ENCODE peak calls at places on chromosome 4, in six cellular contexts. One of them, this sample, is unnamed. For H3K9me3, the result is how much of the 10 kb centered on the place peaks cover.

GRCh38 chr4:83629945-83630684 is 94.2 kb downstream of the GPAT3 start:
- DNase-seq in PC-3: peak
- DNase-seq in colonic mucosa: peak
- DNase-seq in fibroblast of lung: peak
- DNase-seq in CD4-positive, alpha-beta T cell: no peak
- DNase-seq in astrocyte: peak
- DNase-seq in this sample: no peak

GRCh38 chr4:103415801-103416200 is 217.7 kb upstream of the CENPE start:
- DNase-seq in astrocyte: no peak
- DNase-seq in CD4-positive, alpha-beta T cell: no peak
- DNase-seq in PC-3: peak
- DNase-seq in colonic mucosa: no peak
- DNase-seq in fibroblast of lung: no peak
- DNase-seq in this sample: no peak

GRCh38 chr4:1767770-1768366 is 25.2 kb upstream of the FGFR3 start:
- DNase-seq in astrocyte: no peak
- DNase-seq in fibroblast of lung: peak
- DNase-seq in colonic mucosa: peak
- DNase-seq in PC-3: no peak
- DNase-seq in CD4-positive, alpha-beta T cell: no peak
- DNase-seq in this sample: no peak

GRCh38 chr4:113292371-113293042 is 243.1 kb downstream of the ANK2 start:
- DNase-seq in colonic mucosa: peak
- DNase-seq in astrocyte: peak
- DNase-seq in CD4-positive, alpha-beta T cell: no peak
- DNase-seq in fibroblast of lung: peak
- DNase-seq in PC-3: no peak
- DNase-seq in this sample: peak

GRCh38 chr4:98657531-98658286 is 702 bp downstream of the TSPAN5 start:
- DNase-seq in colonic mucosa: peak
- DNase-seq in fibroblast of lung: peak
- DNase-seq in CD4-positive, alpha-beta T cell: peak
- DNase-seq in PC-3: peak
- DNase-seq in astrocyte: peak
- DNase-seq in this sample: peak

GRCh38 chr4:56979674-56980073 is 978 bp downstream of the POLR2B start:
- DNase-seq in colonic mucosa: peak
- DNase-seq in astrocyte: no peak
- DNase-seq in fibroblast of lung: no peak
- DNase-seq in CD4-positive, alpha-beta T cell: peak
- DNase-seq in PC-3: peak
- DNase-seq in this sample: no peak

GRCh38 chr4:65007841-65008439 is 598.7 kb upstream of the TECRL start:
- DNase-seq in CD4-positive, alpha-beta T cell: no peak
- DNase-seq in PC-3: peak
- DNase-seq in fibroblast of lung: peak
- DNase-seq in colonic mucosa: no peak
- DNase-seq in astrocyte: peak
- DNase-seq in this sample: no peak

GRCh38 chr4:163568835-163569234 is 74.3 kb downstream of the TMA16 start:
- DNase-seq in fibroblast of lung: no peak
- DNase-seq in colonic mucosa: no peak
- DNase-seq in PC-3: no peak
- DNase-seq in astrocyte: no peak
- DNase-seq in CD4-positive, alpha-beta T cell: no peak
- DNase-seq in this sample: no peak

GRCh38 chr4:86098691-86099090 is 261.2 kb downstream of the MAPK10 start:
- DNase-seq in fibroblast of lung: no peak
- DNase-seq in colonic mucosa: no peak
- DNase-seq in CD4-positive, alpha-beta T cell: no peak
- DNase-seq in PC-3: no peak
- DNase-seq in astrocyte: no peak
- DNase-seq in this sample: no peak

GRCh38 chr4:128517096-128517738 is 229.6 kb upstream of the PGRMC2 start:
- DNase-seq in fibroblast of lung: peak
- DNase-seq in colonic mucosa: no peak
- DNase-seq in astrocyte: no peak
- DNase-seq in PC-3: no peak
- DNase-seq in CD4-positive, alpha-beta T cell: no peak
- DNase-seq in this sample: no peak

GRCh38 chr4:102196221-102196620 is 149.1 kb downstream of the SLC39A8 start:
- DNase-seq in astrocyte: peak
- DNase-seq in colonic mucosa: no peak
- DNase-seq in PC-3: peak
- DNase-seq in fibroblast of lung: peak
- DNase-seq in CD4-positive, alpha-beta T cell: no peak
- DNase-seq in this sample: no peak

GRCh38 chr4:120633810-120634209 is 288.7 kb downstream of the PRDM5 start:
- DNase-seq in CD4-positive, alpha-beta T cell: no peak
- DNase-seq in PC-3: no peak
- DNase-seq in colonic mucosa: no peak
- DNase-seq in fibroblast of lung: no peak
- DNase-seq in astrocyte: no peak
- DNase-seq in this sample: no peak

GRCh38 chr4:18227880-18228279 is 206.3 kb upstream of the LCORL start:
- DNase-seq in PC-3: no peak
- DNase-seq in fibroblast of lung: no peak
- DNase-seq in CD4-positive, alpha-beta T cell: no peak
- DNase-seq in astrocyte: no peak
- DNase-seq in colonic mucosa: no peak
- DNase-seq in this sample: no peak

GRCh38 chr4:121938282-121939092 is 13.4 kb downstream of the TRPC3 start:
- DNase-seq in CD4-positive, alpha-beta T cell: no peak
- DNase-seq in PC-3: no peak
- DNase-seq in colonic mucosa: no peak
- DNase-seq in fibroblast of lung: peak
- DNase-seq in astrocyte: no peak
- DNase-seq in this sample: no peak

GRCh38 chr4:3873446-3874415 is 107.5 kb downstream of the ADRA2C start:
- DNase-seq in astrocyte: no peak
- DNase-seq in colonic mucosa: no peak
- DNase-seq in CD4-positive, alpha-beta T cell: no peak
- DNase-seq in fibroblast of lung: no peak
- DNase-seq in PC-3: no peak
- DNase-seq in this sample: no peak

GRCh38 chr4:69056921-69057562 is 39.2 kb upstream of the UGT2B7 start:
- DNase-seq in CD4-positive, alpha-beta T cell: no peak
- DNase-seq in fibroblast of lung: peak
- DNase-seq in colonic mucosa: no peak
- DNase-seq in astrocyte: peak
- DNase-seq in PC-3: no peak
- DNase-seq in this sample: no peak

GRCh38 chr4:155667538-155668511 is 1.2 kb downstream of the GUCY1A1 start:
- DNase-seq in colonic mucosa: peak
- DNase-seq in CD4-positive, alpha-beta T cell: no peak
- DNase-seq in PC-3: peak
- DNase-seq in astrocyte: peak
- DNase-seq in fibroblast of lung: peak
- DNase-seq in this sample: peak

GRCh38 chr4:106058919-106059318 is 163.6 kb downstream of the NPNT start:
- DNase-seq in PC-3: peak
- DNase-seq in fibroblast of lung: peak
- DNase-seq in colonic mucosa: no peak
- DNase-seq in astrocyte: peak
- DNase-seq in CD4-positive, alpha-beta T cell: no peak
- DNase-seq in this sample: no peak

GRCh38 chr4:168868044-168868855 is 141.8 kb downstream of the CBR4 start:
- DNase-seq in astrocyte: peak
- DNase-seq in PC-3: peak
- DNase-seq in CD4-positive, alpha-beta T cell: no peak
- DNase-seq in fibroblast of lung: peak
- DNase-seq in colonic mucosa: no peak
- DNase-seq in this sample: no peak

GRCh38 chr4:142369141-142369540 is 477.0 kb downstream of the INPP4B start:
- DNase-seq in astrocyte: peak
- DNase-seq in PC-3: no peak
- DNase-seq in fibroblast of lung: peak
- DNase-seq in CD4-positive, alpha-beta T cell: no peak
- DNase-seq in colonic mucosa: no peak
- DNase-seq in this sample: no peak

GRCh38 chr4:132504438-132504837 is 644.7 kb upstream of the PCDH10 start:
- DNase-seq in astrocyte: peak
- DNase-seq in PC-3: peak
- DNase-seq in fibroblast of lung: peak
- DNase-seq in CD4-positive, alpha-beta T cell: no peak
- DNase-seq in colonic mucosa: no peak
- DNase-seq in this sample: no peak

GRCh38 chr4:123554819-123555499 is 158.4 kb downstream of the SPRY1 start:
- DNase-seq in PC-3: no peak
- DNase-seq in colonic mucosa: peak
- DNase-seq in astrocyte: peak
- DNase-seq in CD4-positive, alpha-beta T cell: no peak
- DNase-seq in fibroblast of lung: no peak
- DNase-seq in this sample: peak

GRCh38 chr4:180059216-180059881 is 2183.9 kb upstream of the TENM3 start:
- DNase-seq in colonic mucosa: peak
- DNase-seq in astrocyte: peak
- DNase-seq in fibroblast of lung: peak
- DNase-seq in PC-3: no peak
- DNase-seq in CD4-positive, alpha-beta T cell: no peak
- DNase-seq in this sample: no peak

GRCh38 chr4:168076989-168077725 is 15.2 kb upstream of the ANXA10 start:
- DNase-seq in CD4-positive, alpha-beta T cell: peak
- DNase-seq in colonic mucosa: peak
- DNase-seq in PC-3: peak
- DNase-seq in astrocyte: peak
- DNase-seq in fibroblast of lung: peak
- DNase-seq in this sample: peak

GRCh38 chr4:124499266-124499665 is 213.3 kb downstream of the ANKRD50 start:
- DNase-seq in astrocyte: no peak
- DNase-seq in fibroblast of lung: peak
- DNase-seq in CD4-positive, alpha-beta T cell: no peak
- DNase-seq in PC-3: no peak
- DNase-seq in colonic mucosa: no peak
- DNase-seq in this sample: no peak

GRCh38 chr4:256492-256891 is 48.8 kb downstream of the ZNF732 start:
- DNase-seq in colonic mucosa: no peak
- DNase-seq in PC-3: no peak
- DNase-seq in astrocyte: no peak
- DNase-seq in fibroblast of lung: no peak
- DNase-seq in CD4-positive, alpha-beta T cell: no peak
- DNase-seq in this sample: no peak
- H3K9me3 ChIP-seq in colonic mucosa: under half
- H3K9me3 ChIP-seq in PC-3: under half
- H3K9me3 ChIP-seq in astrocyte: under half
- H3K9me3 ChIP-seq in fibroblast of lung: under half
- H3K9me3 ChIP-seq in CD4-positive, alpha-beta T cell: half or more
- H3K9me3 ChIP-seq in this sample: half or more

GRCh38 chr4:7876096-7876993 is 63.3 kb downstream of the AFAP1 start:
- DNase-seq in colonic mucosa: no peak
- DNase-seq in fibroblast of lung: peak
- DNase-seq in astrocyte: peak
- DNase-seq in CD4-positive, alpha-beta T cell: peak
- DNase-seq in PC-3: no peak
- DNase-seq in this sample: no peak

GRCh38 chr4:7878323-7878722 is 61.3 kb downstream of the AFAP1 start:
- DNase-seq in PC-3: no peak
- DNase-seq in colonic mucosa: no peak
- DNase-seq in astrocyte: no peak
- DNase-seq in CD4-positive, alpha-beta T cell: no peak
- DNase-seq in fibroblast of lung: no peak
- DNase-seq in this sample: no peak

GRCh38 chr4:7879127-7879526 is 60.5 kb downstream of the AFAP1 start:
- DNase-seq in colonic mucosa: no peak
- DNase-seq in astrocyte: no peak
- DNase-seq in PC-3: no peak
- DNase-seq in CD4-positive, alpha-beta T cell: no peak
- DNase-seq in fibroblast of lung: no peak
- DNase-seq in this sample: no peak

GRCh38 chr4:7877131-7877530 is 62.5 kb downstream of the AFAP1 start:
- DNase-seq in CD4-positive, alpha-beta T cell: no peak
- DNase-seq in colonic mucosa: no peak
- DNase-seq in fibroblast of lung: no peak
- DNase-seq in astrocyte: no peak
- DNase-seq in PC-3: no peak
- DNase-seq in this sample: no peak

DNA sequence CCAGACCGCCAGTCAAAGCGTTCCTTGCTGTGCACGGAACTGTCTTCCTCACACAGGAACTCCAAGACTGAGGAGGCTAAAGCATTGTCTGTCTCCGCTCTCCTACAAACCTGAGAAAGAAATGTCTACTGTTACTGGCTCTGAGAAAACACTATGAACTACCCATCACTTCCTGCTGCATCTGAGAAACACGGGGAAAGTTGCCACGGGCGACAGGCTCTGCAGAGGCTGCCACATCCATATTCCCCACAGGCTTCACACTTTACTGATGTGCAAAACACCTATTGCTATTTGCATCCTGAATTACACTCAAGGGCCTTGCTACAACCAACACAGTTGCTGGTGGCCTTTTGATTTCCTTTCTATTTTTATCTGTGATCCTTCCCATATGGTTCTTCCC is 59.0 kb downstream of the AFAP1 start:
- DNase-seq in colonic mucosa: no peak
- DNase-seq in CD4-positive, alpha-beta T cell: no peak
- DNase-seq in astrocyte: no peak
- DNase-seq in fibroblast of lung: no peak
- DNase-seq in PC-3: no peak
- DNase-seq in this sample: no peak
- H3K27ac ChIP-seq in colonic mucosa: no peak
- H3K27ac ChIP-seq in CD4-positive, alpha-beta T cell: no peak
- H3K27ac ChIP-seq in astrocyte: peak
- H3K27ac ChIP-seq in fibroblast of lung: no peak
- H3K27ac ChIP-seq in PC-3: peak
- H3K27ac ChIP-seq in this sample: no peak

GRCh38 chr4:107742196-107742595 is 22.2 kb upstream of the PAPSS1 start:
- DNase-seq in CD4-positive, alpha-beta T cell: no peak
- DNase-seq in PC-3: no peak
- DNase-seq in astrocyte: no peak
- DNase-seq in fibroblast of lung: no peak
- DNase-seq in colonic mucosa: no peak
- DNase-seq in this sample: no peak

GRCh38 chr4:107740950-107741701 is 21.1 kb upstream of the PAPSS1 start:
- DNase-seq in colonic mucosa: no peak
- DNase-seq in CD4-positive, alpha-beta T cell: no peak
- DNase-seq in PC-3: peak
- DNase-seq in fibroblast of lung: peak
- DNase-seq in astrocyte: peak
- DNase-seq in this sample: peak

GRCh38 chr4:107737470-107737869 is 17.4 kb upstream of the PAPSS1 start:
- DNase-seq in PC-3: no peak
- DNase-seq in fibroblast of lung: no peak
- DNase-seq in astrocyte: no peak
- DNase-seq in colonic mucosa: no peak
- DNase-seq in CD4-positive, alpha-beta T cell: no peak
- DNase-seq in this sample: no peak

GRCh38 chr4:107742791-107743190 is 22.8 kb upstream of the PAPSS1 start:
- DNase-seq in colonic mucosa: no peak
- DNase-seq in PC-3: no peak
- DNase-seq in CD4-positive, alpha-beta T cell: no peak
- DNase-seq in astrocyte: no peak
- DNase-seq in fibroblast of lung: no peak
- DNase-seq in this sample: no peak

GRCh38 chr4:107740381-107740780 is 20.3 kb upstream of the PAPSS1 start:
- DNase-seq in PC-3: peak
- DNase-seq in fibroblast of lung: peak
- DNase-seq in colonic mucosa: no peak
- DNase-seq in astrocyte: no peak
- DNase-seq in CD4-positive, alpha-beta T cell: no peak
- DNase-seq in this sample: no peak
- TF ChIP-seq CTCF in PC-3: peak
- TF ChIP-seq CTCF in fibroblast of lung: no peak
- TF ChIP-seq CTCF in colonic mucosa: no peak
- TF ChIP-seq CTCF in astrocyte: peak
- TF ChIP-seq CTCF in CD4-positive, alpha-beta T cell: no peak
- TF ChIP-seq CTCF in this sample: peak

GRCh38 chr4:19429684-19430083 is 822.0 kb upstream of the SLIT2 start:
- DNase-seq in colonic mucosa: no peak
- DNase-seq in PC-3: no peak
- DNase-seq in CD4-positive, alpha-beta T cell: no peak
- DNase-seq in fibroblast of lung: no peak
- DNase-seq in astrocyte: no peak
- DNase-seq in this sample: no peak
- H3K9me3 ChIP-seq in colonic mucosa: under half
- H3K9me3 ChIP-seq in PC-3: under half
- H3K9me3 ChIP-seq in CD4-positive, alpha-beta T cell: under half
- H3K9me3 ChIP-seq in fibroblast of lung: under half
- H3K9me3 ChIP-seq in astrocyte: under half
- H3K9me3 ChIP-seq in this sample: under half